ENCODE peak calls at places on chromosome 4, in ten cellular contexts. W is cardiac muscle cell, Z is gastrocnemius medialis, K is AG10803, G is tibial nerve, L is heart left ventricle, A is transverse colon, P is fibroblast of pulmonary artery, C is fibroblast of mammary gland, S is AG04450. X is an unnamed sample.

GRCh38 chr4:9800878-9801277 is 19.4 kb downstream of the DRD5 start:
- DNase-seq in L (no peak), A (no peak), Z (no peak), K (peak; percentile 2), S (no peak), P (no peak), C (no peak), G (no peak), W (no peak), X (no peak)

GRCh38 chr4:150343796-150344195 is 238.2 kb upstream of the MAB21L2 start:
- DNase-seq in A (no peak), S (no peak), P (no peak), C (no peak), W (no peak), K (no peak), G (no peak), L (no peak), Z (no peak), X (no peak)

GRCh38 chr4:17068885-17069284 is 170.4 kb upstream of the LDB2 start:
- DNase-seq in Z (no peak), C (no peak), W (no peak), A (no peak), P (no peak), S (no peak), K (no peak), G (no peak), L (no peak), X (no peak)

GRCh38 chr4:107719211-107719926 is 665 bp downstream of the PAPSS1 start:
- DNase-seq in L (no peak), S (no peak), G (no peak), C (peak; percentile 33), A (no peak), K (peak; percentile 26), P (peak; percentile 34), W (peak; percentile 51), Z (no peak), X (peak; percentile 78)

GRCh38 chr4:42781325-42781724 is 111.2 kb upstream of the GRXCR1 start:
- DNase-seq in G (no peak), L (no peak), K (no peak), Z (no peak), A (no peak), C (no peak), P (no peak), S (no peak), W (no peak), X (no peak)

GRCh38 chr4:73523126-73523525 is 41.6 kb downstream of the AFM start:
- DNase-seq in L (no peak), S (no peak), Z (no peak), K (no peak), G (no peak), C (peak; percentile 43), W (no peak), P (no peak), A (no peak), X (no peak)

GRCh38 chr4:4759883-4760282 is 99.6 kb upstream of the MSX1 start:
- DNase-seq in W (no peak), A (no peak), L (no peak), G (no peak), Z (no peak), K (no peak), S (no peak), P (no peak), C (no peak), X (no peak)

GRCh38 chr4:76626686-76627465 is 191.8 kb downstream of the SHROOM3 start:
- DNase-seq in S (no peak), C (peak; percentile 29), L (no peak), Z (no peak), A (no peak), K (no peak), G (no peak), P (peak; percentile 38), W (peak; percentile 44), X (no peak)

GRCh38 chr4:142350886-142351285 is 495.2 kb downstream of the INPP4B start:
- DNase-seq in A (peak; percentile 14), C (no peak), G (no peak), L (no peak), Z (peak; percentile 16), P (no peak), S (peak; percentile 36), W (peak; percentile 30), K (peak; percentile 67), X (no peak)

GRCh38 chr4:137608085-137608484 is 75.8 kb upstream of the PCDH18 start:
- DNase-seq in P (no peak), A (no peak), G (peak; percentile 37), K (peak; percentile 25), S (no peak), L (peak; percentile 33), Z (peak; percentile 21), W (no peak), C (no peak), X (no peak)

GRCh38 chr4:68984947-68985346 is 33.3 kb upstream of the UGT2A3 start:
- DNase-seq in A (no peak), P (no peak), Z (no peak), L (no peak), K (no peak), G (no peak), C (no peak), W (no peak), S (no peak), X (no peak)

GRCh38 chr4:75490155-75490554 is 24.0 kb downstream of the RCHY1 start:
- DNase-seq in P (peak; percentile 60), S (peak; percentile 7), K (peak; percentile 33), L (no peak), A (no peak), C (peak; percentile 56), G (no peak), W (peak; percentile 58), Z (no peak), X (no peak)
- TF ChIP-seq CTCF in P (peak; percentile 26), S (peak; percentile 40), K (peak; percentile 31), L (peak; percentile 6), A (no peak), C (peak; percentile 31), G (no peak), W (peak; percentile 26), Z (no peak), X (peak; percentile 21)

DNA sequence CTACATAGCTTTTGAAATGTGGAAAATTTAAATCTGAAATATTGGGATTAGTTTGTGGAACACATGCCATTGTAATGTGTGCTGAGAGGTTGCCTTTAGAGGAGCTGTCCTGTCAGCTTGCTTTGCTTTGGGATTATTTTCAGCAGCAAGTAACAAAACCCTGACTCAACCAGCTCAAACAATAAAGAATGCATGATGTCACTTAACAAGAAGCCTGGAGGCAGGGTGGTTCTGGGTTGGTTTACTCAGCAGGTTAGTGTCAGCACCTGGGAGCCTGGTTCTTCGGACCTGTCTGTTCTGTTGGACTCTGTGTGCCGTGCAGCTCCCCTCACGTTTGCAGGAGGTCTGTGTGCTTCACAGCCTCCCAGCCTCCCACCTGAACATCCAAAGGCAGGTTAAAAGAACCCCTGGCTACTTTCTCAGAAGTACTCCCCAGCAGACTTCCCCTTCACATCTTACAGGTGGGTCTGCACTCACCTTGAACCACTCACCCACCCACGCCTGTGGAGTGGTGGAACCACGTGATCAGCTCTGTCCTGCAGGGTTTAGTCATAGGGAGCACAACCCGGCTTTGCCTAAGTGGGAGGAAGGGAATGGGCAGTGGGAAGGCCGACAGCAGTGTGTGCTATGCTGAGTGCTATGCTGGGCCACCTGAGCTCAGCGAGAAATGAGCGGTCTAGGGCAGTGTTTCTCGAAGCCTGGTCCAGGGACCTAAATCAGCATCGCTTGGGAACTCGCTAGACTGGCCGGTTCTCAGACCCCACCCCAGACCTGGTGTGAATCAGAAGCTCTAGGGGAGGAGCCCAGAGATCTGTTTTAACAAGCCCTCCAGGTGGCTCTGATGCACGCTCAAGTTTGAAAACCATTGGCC is 20.4 kb downstream of the TMEM131L start:
- DNase-seq in S (peak; percentile 76), L (no peak), A (no peak), Z (peak; percentile 60), K (peak; percentile 83), P (peak; percentile 83), G (no peak), C (peak; percentile 74), W (peak; percentile 65), X (no peak)
- H3K4me3 ChIP-seq in S (no peak overlapping the region), L (no peak overlapping the region), A (no peak overlapping the region), Z (no peak overlapping the region), K (no peak overlapping the region), P (no peak overlapping the region), G (no peak overlapping the region), C (no peak overlapping the region), W (no peak overlapping the region), X (peak overlapping the region; percentile 14)

DNA sequence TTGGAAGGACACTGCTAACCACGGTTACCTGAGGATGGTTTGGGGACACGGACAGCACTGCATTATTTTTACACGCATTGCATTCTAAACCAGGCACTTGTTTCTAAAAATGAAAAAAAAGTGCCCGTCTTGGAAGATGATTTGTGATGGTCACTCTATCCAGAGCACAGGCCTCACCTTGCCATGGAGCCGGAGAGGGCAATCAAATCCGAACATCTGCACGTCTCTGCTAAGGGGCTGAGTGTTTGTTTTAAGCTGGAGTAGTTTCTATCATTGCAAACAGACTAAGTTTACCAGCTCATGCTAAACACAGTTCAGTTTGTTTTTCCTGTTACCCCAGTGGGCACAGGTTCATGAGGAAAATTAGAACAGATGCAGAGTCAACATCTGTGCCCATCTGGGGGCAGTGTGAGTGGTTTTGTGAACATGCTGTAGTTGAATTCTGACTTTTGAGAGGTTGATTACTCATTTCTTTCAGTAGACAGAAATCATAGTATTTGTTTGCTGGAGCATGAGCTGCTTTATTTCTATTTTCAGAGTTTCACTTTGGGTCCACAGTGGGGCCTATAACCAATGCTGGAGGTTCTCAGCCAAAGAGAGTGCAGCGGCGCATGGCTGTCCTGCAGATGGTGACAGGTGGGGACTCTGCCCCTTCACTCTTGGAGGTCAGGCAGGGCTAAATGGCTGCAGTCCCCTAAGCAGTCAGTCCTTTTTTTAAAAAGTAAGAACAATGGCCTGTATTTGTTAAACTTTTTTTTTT is 65.4 kb upstream of the ENPP6 start:
- DNase-seq in S (no peak), P (no peak), G (peak; percentile 1), L (no peak), Z (no peak), A (peak; percentile 22), W (no peak), K (no peak), C (no peak), X (no peak)
- TF ChIP-seq CTCF in S (no peak), P (no peak), G (peak; percentile 8), L (no peak), Z (no peak), A (no peak), W (no peak), K (no peak), C (no peak), X (no peak)

GRCh38 chr4:89954906-89955305 is 60.3 kb downstream of the MMRN1 start:
- DNase-seq in S (no peak), A (no peak), K (no peak), L (no peak), G (no peak), Z (no peak), P (no peak), W (no peak), C (no peak), X (no peak)
- H3K4me3 ChIP-seq in S (no peak overlapping the region), A (no peak overlapping the region), K (no peak overlapping the region), L (no peak overlapping the region), G (no peak overlapping the region), Z (no peak overlapping the region), P (no peak overlapping the region), W (no peak overlapping the region), C (no peak overlapping the region), X (no peak overlapping the region)

GRCh38 chr4:159126716-159127115 is 23.8 kb downstream of the RAPGEF2 start:
- DNase-seq in P (no peak), Z (no peak), K (no peak), C (no peak), W (no peak), G (no peak), L (no peak), S (no peak), A (no peak), X (no peak)
- TF ChIP-seq CTCF in P (no peak), Z (no peak), K (no peak), C (no peak), W (no peak), G (no peak), L (no peak), S (no peak), A (no peak), X (no peak)